ENCODE peak calls at places on chromosomes 16 and 17, in seven cellular contexts. B is foreskin fibroblast, W is neural crest cell, Y is epithelial cell of proximal tubule, J is cardiac muscle cell, K is astrocyte of the cerebellum, V is nephron progenitor cell. O is an unnamed sample.
A peak's percentile ranks its signal among the peaks of the same experiment; 100 is the strongest.

GRCh38 chr16:30561212-30561816 is 3.1 kb upstream of the ZNF764 start:
- DNase-seq in B (no peak), W (no peak), Y (no peak), J (no peak), K (no peak), V (no peak), O (no peak)

GRCh38 chr17:32586666-32587065 is 99.9 kb downstream of the CDK5R1 start:
- DNase-seq in B (peak; percentile 6), W (no peak), Y (no peak), J (no peak), K (no peak), V (no peak), O (no peak)

GRCh38 chr16:29736112-29736511 is 9.7 kb downstream of the C16orf54 start:
- DNase-seq in B (no peak), W (no peak), Y (no peak), J (no peak), K (no peak), V (no peak), O (no peak)

GRCh38 chr16:54843424-54843750 is 87.3 kb upstream of the IRX5 start:
- DNase-seq in B (no peak), W (no peak), Y (no peak), J (no peak), K (no peak), V (no peak), O (no peak)

GRCh38 chr16:56975714-56976113 is 13.6 kb upstream of the NLRC5 start:
- DNase-seq in B (no peak), W (no peak), Y (no peak), J (no peak), K (no peak), V (no peak), O (no peak)

GRCh38 chr16:3101018-3101840 is 2.1 kb upstream of the ZSCAN10 start:
- DNase-seq in B (no peak), W (no peak), Y (no peak), J (peak; percentile 71), K (no peak), V (no peak), O (no peak)

GRCh38 chr16:71569621-71570020 is 7.3 kb downstream of the TAT start:
- DNase-seq in B (no peak), W (no peak), Y (no peak), J (no peak), K (no peak), V (no peak), O (no peak)

GRCh38 chr16:81713295-81713772 is 65.8 kb upstream of the PLCG2 start:
- DNase-seq in B (no peak), W (no peak), Y (no peak), J (no peak), K (no peak), V (no peak), O (no peak)

GRCh38 chr16:65672960-65673359 is 551.1 kb upstream of the CDH11 start:
- DNase-seq in B (no peak), W (no peak), Y (no peak), J (no peak), K (peak; percentile 32), V (no peak), O (no peak)

GRCh38 chr17:78780852-78781338 is 1.2 kb downstream of the CYTH1 start:
- DNase-seq in B (no peak), W (no peak), Y (no peak), J (no peak), K (no peak), V (no peak), O (no peak)

GRCh38 chr16:71230122-71230845 is at the start of gene HYDIN:
- DNase-seq in B (peak; percentile 1), W (peak; percentile 90), Y (peak; percentile 20), J (peak; percentile 96), K (peak; percentile 11), V (peak; percentile 94), O (peak; percentile 83)

GRCh38 chr16:9090101-9090959 is 1.1 kb upstream of the HAPSTR1 start:
- DNase-seq in B (no peak), W (peak; percentile 25), Y (no peak), J (peak; percentile 59), K (no peak), V (peak; percentile 57), O (peak; percentile 32)

GRCh38 chr16:57394444-57394843 is 10.1 kb upstream of the CCL17 start:
- DNase-seq in B (no peak), W (no peak), Y (no peak), J (no peak), K (no peak), V (no peak), O (no peak)

DNA sequence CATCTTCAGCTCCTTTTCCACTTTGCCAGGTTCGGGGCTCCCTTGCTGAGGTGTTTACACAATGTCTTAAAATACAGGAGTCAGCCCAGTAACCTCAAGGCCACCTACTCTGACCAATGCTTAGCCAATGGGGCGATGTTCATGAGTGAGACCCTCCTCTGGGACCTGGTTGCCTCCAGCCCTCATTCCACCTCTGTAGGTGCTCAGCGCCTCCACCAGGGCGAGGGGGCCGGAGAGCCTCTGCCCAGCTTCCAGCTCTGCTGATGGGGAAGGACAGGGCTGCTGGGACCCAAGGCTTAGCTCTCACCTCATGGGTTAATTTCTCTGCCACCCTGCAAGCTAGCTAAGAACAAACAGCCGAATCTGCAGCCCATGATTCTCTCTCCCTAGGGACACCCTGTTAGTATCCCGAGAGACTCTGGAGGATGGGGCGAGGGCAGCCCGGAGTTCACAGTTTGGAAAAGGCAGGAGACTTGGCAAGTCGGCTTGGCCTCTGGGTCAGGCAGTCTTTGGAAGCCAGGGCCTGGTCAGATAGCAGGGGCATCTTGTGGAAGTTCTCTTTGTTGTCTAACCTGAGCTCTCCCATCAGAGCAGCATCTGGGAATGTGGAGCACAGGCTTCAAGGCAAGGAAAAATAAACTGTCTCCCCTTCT is 16.2 kb downstream of the SRCIN1 start:
- DNase-seq in B (no peak), W (no peak), Y (no peak), J (no peak), K (no peak), V (no peak), O (no peak)
- TF ChIP-seq CTCF in B (no peak), W (no peak), Y (no peak), J (no peak), K (no peak), V (no peak), O (no peak)

DNA sequence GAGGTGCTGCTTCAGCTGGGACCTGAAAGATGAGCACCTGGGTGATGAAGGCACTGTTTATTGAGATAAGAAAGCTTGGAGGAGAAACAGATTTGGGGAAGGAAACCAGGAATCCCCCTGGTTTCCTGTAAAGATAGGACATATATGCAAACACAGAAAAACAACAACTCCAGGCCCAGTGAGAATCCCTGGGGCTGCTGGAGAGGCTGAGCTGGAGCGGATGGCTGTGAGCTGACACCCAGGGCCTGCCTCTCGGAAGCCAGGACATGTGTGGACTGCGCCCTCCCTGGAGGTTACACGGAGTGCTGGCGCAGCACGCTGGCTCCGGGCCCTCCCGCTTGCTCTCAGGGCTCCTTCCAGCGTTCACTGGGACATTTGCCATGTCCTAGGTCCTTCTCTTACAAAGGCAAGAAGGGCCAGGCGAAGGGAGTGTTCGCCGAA is 57.5 kb downstream of the CYB5B start:
- DNase-seq in B (peak; percentile 61), W (no peak), Y (no peak), J (no peak), K (peak; percentile 42), V (no peak), O (no peak)
- TF ChIP-seq CTCF in B (no peak), W (no peak), Y (no peak), J (peak; percentile 30), K (no peak), V (no peak), O (no peak)

GRCh38 chr16:85178596-85178995 is 66.3 kb upstream of the CIBAR2 start:
- DNase-seq in B (no peak), W (no peak), Y (no peak), J (no peak), K (no peak), V (no peak), O (no peak)

GRCh38 chr16:85181091-85181738 is 68.9 kb upstream of the CIBAR2 start:
- DNase-seq in B (no peak), W (no peak), Y (no peak), J (peak; percentile 34), K (no peak), V (no peak), O (no peak)

GRCh38 chr16:85178006-85178591 is 65.8 kb upstream of the CIBAR2 start:
- DNase-seq in B (no peak), W (no peak), Y (no peak), J (no peak), K (no peak), V (no peak), O (no peak)

GRCh38 chr16:85180047-85180878 is 68.0 kb upstream of the CIBAR2 start:
- DNase-seq in B (no peak), W (no peak), Y (no peak), J (no peak), K (no peak), V (no peak), O (no peak)

GRCh38 chr16:85179344-85180046 is 67.2 kb upstream of the CIBAR2 start:
- DNase-seq in B (peak; percentile 57), W (no peak), Y (no peak), J (no peak), K (no peak), V (no peak), O (no peak)
- TF ChIP-seq CTCF in B (no peak), W (no peak), Y (no peak), J (no peak), K (no peak), V (no peak), O (no peak)

DNA sequence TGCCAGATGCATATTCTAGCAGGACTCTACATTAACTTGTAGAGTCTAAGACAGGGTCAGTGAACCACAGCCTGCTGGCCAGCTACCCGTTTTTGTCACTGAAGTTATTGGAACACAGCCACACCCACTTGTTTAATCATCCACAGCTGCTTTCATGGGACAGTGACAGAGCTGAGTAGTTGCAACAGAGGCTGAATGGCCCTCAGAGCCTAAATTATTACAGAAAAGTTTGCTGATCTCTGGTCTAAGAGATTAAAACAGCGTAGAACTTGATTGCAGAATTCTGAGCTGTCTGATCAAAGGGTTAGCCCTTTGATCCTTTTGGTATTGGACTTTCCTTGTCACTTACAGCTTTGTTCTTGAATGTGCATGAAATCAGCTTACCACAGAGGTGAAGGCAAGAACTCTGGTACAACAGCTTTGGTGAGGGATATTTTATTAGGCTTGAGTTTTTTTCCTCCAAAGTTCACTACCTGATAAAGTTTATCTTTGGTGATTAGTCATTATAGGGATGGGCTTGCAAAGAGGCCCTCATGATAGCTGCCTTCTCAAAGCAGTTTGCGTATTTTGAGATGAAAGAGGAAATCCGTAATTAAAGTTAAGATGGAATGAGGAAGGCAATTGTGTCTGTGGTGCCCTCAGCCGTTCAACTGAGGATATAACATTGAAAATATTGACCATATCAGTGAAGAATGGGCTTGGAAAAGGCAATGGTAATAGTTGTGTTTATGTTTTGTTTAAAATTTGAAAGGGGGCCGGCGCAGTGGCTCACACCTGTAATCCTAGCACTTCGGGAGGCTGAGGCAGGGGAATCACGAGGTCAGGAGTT is 23.7 kb downstream of the ALDH3A2 start:
- DNase-seq in B (peak; percentile 39), W (no peak), Y (no peak), J (no peak), K (no peak), V (no peak), O (no peak)
- TF ChIP-seq CTCF in B (peak; percentile 17), W (no peak), Y (peak; percentile 33), J (peak; percentile 34), K (no peak), V (no peak), O (no peak)